ENCODE peak calls at places on chromosomes 2 and 18, in six cellular contexts. L, B, U, C, M and S are unnamed samples.
A peak's percentile ranks its signal among the peaks of the same experiment; 100 is the strongest.

GRCh38 chr18:49814147-49814499 is 790 bp upstream of the ACAA2 start:
- DNase-seq in L (peak; percentile 10), B (peak; percentile 61), U (no peak), C (peak; percentile 36), M (peak; percentile 36), S (peak; percentile 67)

GRCh38 chr18:2303517-2304238 is 267.6 kb downstream of the METTL4 start:
- DNase-seq in L (no peak), B (no peak), U (no peak), C (no peak), M (no peak), S (peak; percentile 19)

GRCh38 chr2:98372121-98372520 is 25.9 kb downstream of the CNGA3 start:
- DNase-seq in L (no peak), B (no peak), U (no peak), C (no peak), M (no peak), S (no peak)

GRCh38 chr2:46229134-46230063 is 67.8 kb upstream of the EPAS1 start:
- DNase-seq in L (no peak), B (peak; percentile 31), U (peak; percentile 50), C (no peak), M (no peak), S (no peak)

GRCh38 chr18:75694292-75694691 is 266.8 kb upstream of the SMIM21 start:
- DNase-seq in L (no peak), B (no peak), U (no peak), C (no peak), M (peak; percentile 3), S (peak; percentile 3)

GRCh38 chr2:119255760-119256573 is 32.3 kb downstream of the STEAP3 start:
- DNase-seq in L (peak; percentile 96), B (no peak), U (no peak), C (no peak), M (no peak), S (peak; percentile 73)

GRCh38 chr2:150097891-150098595 is 389.4 kb downstream of the RND3 start:
- DNase-seq in L (peak; percentile 31), B (no peak), U (no peak), C (no peak), M (no peak), S (no peak)

GRCh38 chr2:62270728-62271127 is 74.8 kb downstream of the B3GNT2 start:
- DNase-seq in L (no peak), B (no peak), U (no peak), C (peak; percentile 3), M (no peak), S (peak; percentile 62)

GRCh38 chr2:197606180-197606579 is 69.2 kb downstream of the RFTN2 start:
- DNase-seq in L (no peak), B (no peak), U (no peak), C (no peak), M (no peak), S (no peak)

GRCh38 chr18:5966514-5966913 is 71.2 kb upstream of the TMEM200C start:
- DNase-seq in L (no peak), B (no peak), U (no peak), C (no peak), M (no peak), S (no peak)

GRCh38 chr2:174699993-174700766 is 64.1 kb downstream of the CHRNA1 start:
- DNase-seq in L (no peak), B (no peak), U (no peak), C (peak; percentile 25), M (peak; percentile 44), S (peak; percentile 63)

GRCh38 chr2:149727927-149728326 is 140.4 kb upstream of the MMADHC start:
- DNase-seq in L (no peak), B (no peak), U (no peak), C (no peak), M (no peak), S (no peak)

GRCh38 chr2:213995400-213996105 is 415.3 kb upstream of the VWC2L start:
- DNase-seq in L (peak; percentile 85), B (no peak), U (no peak), C (no peak), M (no peak), S (peak; percentile 78)

GRCh38 chr2:137838255-137839092 is 125.8 kb upstream of the HNMT start:
- DNase-seq in L (peak; percentile 13), B (no peak), U (no peak), C (peak; percentile 59), M (peak; percentile 39), S (peak; percentile 58)

GRCh38 chr2:156883828-156884615 is 373.5 kb upstream of the GALNT5 start:
- DNase-seq in L (no peak), B (no peak), U (no peak), C (no peak), M (no peak), S (no peak)

GRCh38 chr2:166179201-166179600 is 51.4 kb upstream of the SCN1A start:
- DNase-seq in L (no peak), B (no peak), U (no peak), C (no peak), M (no peak), S (no peak)